ENCODE peak calls at places on chromosome 2, in five cellular contexts. U, R, Q, G and L are unnamed samples. For H3K4me1, the result is how much of the 10 kb centered on the place peaks cover.

GRCh38 chr2:177118636-177119035 is 94.0 kb upstream of the HNRNPA3 start:
- DNase-seq in U (no peak), R (no peak), Q (no peak), G (no peak), L (no peak)

GRCh38 chr2:220504890-220505564 is 877.6 kb downstream of the SLC4A3 start:
- DNase-seq in U (no peak), R (peak), Q (no peak), G (no peak), L (no peak)

GRCh38 chr2:231530099-231531085 is at the start of gene NMUR1:
- DNase-seq in U (peak), R (peak), Q (peak), G (peak), L (peak)

GRCh38 chr2:86809481-86810121 is 18.9 kb upstream of the CD8A start:
- DNase-seq in U (no peak), R (no peak), Q (no peak), G (no peak), L (no peak)

GRCh38 chr2:9095690-9096089 is 92.2 kb upstream of the MBOAT2 start:
- DNase-seq in U (no peak), R (no peak), Q (no peak), G (peak), L (peak)

GRCh38 chr2:203973676-203974075 is 37.1 kb downstream of the ICOS start:
- DNase-seq in U (no peak), R (no peak), Q (no peak), G (no peak), L (no peak)

GRCh38 chr2:233108611-233109490 is 48.7 kb downstream of the INPP5D start:
- DNase-seq in U (no peak), R (no peak), Q (no peak), G (no peak), L (no peak)

GRCh38 chr2:200668473-200668872 is 82.7 kb downstream of the AOX1 start:
- DNase-seq in U (no peak), R (no peak), Q (no peak), G (no peak), L (no peak)

GRCh38 chr2:153872311-153873061 is 764 bp downstream of the GALNT13 start:
- DNase-seq in U (no peak), R (no peak), Q (no peak), G (no peak), L (no peak)

GRCh38 chr2:225318440-225318839 is 81.1 kb upstream of the NYAP2 start:
- DNase-seq in U (no peak), R (no peak), Q (no peak), G (no peak), L (no peak)

GRCh38 chr2:47346-48218 is 1.3 kb upstream of the FAM110C start:
- DNase-seq in U (no peak), R (no peak), Q (no peak), G (no peak), L (peak)

GRCh38 chr2:106770986-106771385 is 115.0 kb downstream of the ST6GAL2 start:
- DNase-seq in U (no peak), R (no peak), Q (no peak), G (no peak), L (no peak)

GRCh38 chr2:45889053-45889452 is 237.6 kb downstream of the PRKCE start:
- DNase-seq in U (no peak), R (no peak), Q (no peak), G (no peak), L (no peak)

GRCh38 chr2:134683561-134684112 is 35.2 kb downstream of the TMEM163 start:
- DNase-seq in U (no peak), R (no peak), Q (no peak), G (no peak), L (peak)

DNA sequence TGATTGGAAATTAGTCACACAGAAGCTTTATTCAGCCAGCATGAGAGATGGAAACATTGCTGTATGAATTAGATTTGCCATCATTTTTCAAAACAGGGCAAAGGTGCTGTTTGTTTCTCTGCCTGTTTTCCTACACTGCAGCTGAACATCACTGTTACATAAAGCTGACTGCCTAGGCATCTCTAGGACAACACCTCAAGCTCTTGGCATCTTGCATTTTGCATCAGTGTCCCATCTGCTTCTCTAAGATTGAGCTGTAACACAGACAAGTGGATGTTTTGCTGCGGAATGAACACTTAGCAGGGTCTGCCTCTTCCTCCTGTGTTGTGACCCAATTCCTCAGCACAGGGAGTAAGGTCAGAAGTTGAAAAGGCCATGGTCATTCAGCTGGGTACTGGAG is 4.9 kb downstream of the CCT7 start:
- DNase-seq in U (no peak), R (no peak), Q (no peak), G (no peak), L (no peak)
- H3K4me1 ChIP-seq in U (under half), R (under half), Q (under half), G (under half), L (under half)

GRCh38 chr2:3447789-3448317 is 68.4 kb downstream of the TRAPPC12 start:
- DNase-seq in U (no peak), R (no peak), Q (no peak), G (no peak), L (no peak)
- H3K4me1 ChIP-seq in U (under half), R (under half), Q (under half), G (under half), L (under half)

GRCh38 chr2:241862093-241862492 is 3.4 kb upstream of the PDCD1 start:
- DNase-seq in U (no peak), R (no peak), Q (no peak), G (no peak), L (no peak)
- H3K4me1 ChIP-seq in U (under half), R (under half), Q (half or more), G (under half), L (under half)

DNA sequence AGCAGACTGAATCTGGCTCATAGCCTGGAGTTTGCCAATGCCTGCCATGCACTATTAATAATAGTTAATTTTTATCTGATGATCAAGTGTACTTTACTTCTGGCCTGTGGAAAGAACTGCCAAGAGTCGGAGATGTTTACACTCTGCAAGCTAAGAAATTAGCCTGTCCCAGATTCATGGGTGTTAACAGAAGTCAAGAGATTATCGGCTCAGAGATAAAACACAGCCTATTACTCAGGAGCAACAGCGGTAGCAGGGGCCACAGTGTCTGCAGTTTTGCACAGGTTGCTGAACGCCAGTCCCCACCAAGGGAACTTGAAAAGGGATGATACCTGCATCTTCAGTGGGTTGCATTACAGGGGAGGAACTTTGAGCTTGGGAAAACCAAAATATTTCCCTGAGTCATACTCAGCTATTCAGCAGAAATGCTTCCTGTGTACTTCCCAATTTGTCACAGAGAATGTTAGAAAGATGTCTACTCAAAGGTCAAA is 4.3 kb upstream of the ADI1 start:
- DNase-seq in U (no peak), R (peak), Q (no peak), G (peak), L (no peak)
- H3K4me1 ChIP-seq in U (half or more), R (under half), Q (under half), G (half or more), L (under half)

GRCh38 chr2:168185583-168186274 is 61.7 kb downstream of the STK39 start:
- DNase-seq in U (no peak), R (no peak), Q (no peak), G (no peak), L (no peak)

GRCh38 chr2:168181825-168182224 is 65.6 kb downstream of the STK39 start:
- DNase-seq in U (no peak), R (no peak), Q (no peak), G (no peak), L (no peak)

GRCh38 chr2:168182850-168183249 is 64.5 kb downstream of the STK39 start:
- DNase-seq in U (no peak), R (no peak), Q (no peak), G (no peak), L (no peak)

GRCh38 chr2:168184896-168185513 is 62.4 kb downstream of the STK39 start:
- DNase-seq in U (no peak), R (no peak), Q (no peak), G (no peak), L (no peak)

DNA sequence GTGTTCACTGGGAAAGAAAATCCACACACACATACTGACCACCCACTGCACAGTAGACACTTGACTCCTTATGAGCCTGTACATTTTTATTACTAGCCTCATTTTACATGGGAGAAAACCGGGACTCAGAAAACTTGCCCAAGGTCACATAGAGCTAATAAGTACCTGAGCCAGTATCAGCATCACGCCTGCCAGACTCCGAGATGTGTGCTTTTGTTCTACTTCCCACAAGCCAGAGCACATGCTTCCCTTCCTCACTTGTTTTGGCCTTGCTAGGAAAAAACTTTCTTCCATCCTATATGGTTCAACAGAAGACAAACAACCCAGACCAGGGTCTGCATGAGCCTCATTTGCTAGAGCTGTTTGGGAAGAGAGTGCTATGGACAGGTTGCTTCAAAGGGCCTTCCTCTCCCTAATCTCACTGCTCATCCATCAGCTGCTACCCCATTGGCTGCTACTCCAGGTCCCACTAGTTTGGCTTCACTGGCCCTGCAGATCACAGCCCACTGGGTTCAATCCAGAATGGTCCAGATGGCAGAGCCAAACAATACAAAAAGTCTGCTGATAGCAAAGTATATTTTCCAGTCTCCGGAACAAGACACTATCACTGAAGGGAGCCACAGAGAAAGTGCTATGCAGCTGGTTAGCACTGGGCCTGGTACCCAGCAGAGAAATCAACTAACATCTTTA is 63.9 kb downstream of the STK39 start:
- DNase-seq in U (no peak), R (no peak), Q (no peak), G (peak), L (no peak)
- H3K4me1 ChIP-seq in U (under half), R (under half), Q (under half), G (half or more), L (under half)

GRCh38 chr2:64947906-64948305 is 41.3 kb upstream of the SLC1A4 start:
- DNase-seq in U (no peak), R (no peak), Q (no peak), G (no peak), L (no peak)
- H3K4me1 ChIP-seq in U (under half), R (under half), Q (under half), G (under half), L (under half)